ENCODE peak calls at places on chromosome 21, in nine cellular contexts. I is fibroblast of lung, T is left ventricle myocardium inferior, A is A549, K is neural crest cell, Q is HFF-Myc, N is heart right ventricle, D is cardiac muscle cell, M is RWPE1. C is an unnamed sample.

GRCh38 chr21:27532081-27532480 is 565.2 kb upstream of the ADAMTS5 start:
- DNase-seq in I (peak), T (no peak), A (peak), K (no peak), Q (peak), N (no peak), D (no peak), M (no peak), C (no peak)

GRCh38 chr21:43815107-43815742 is 25.8 kb downstream of the RRP1 start:
- DNase-seq in I (no peak), T (no peak), A (no peak), K (no peak), Q (no peak), N (no peak), D (no peak), M (no peak), C (no peak)

GRCh38 chr21:33396966-33397365 is 6.2 kb upstream of the IFNGR2 start:
- DNase-seq in I (peak), T (peak), A (no peak), K (no peak), Q (no peak), N (peak), D (no peak), M (no peak), C (no peak)

GRCh38 chr21:18529253-18529652 is 125.7 kb upstream of the TMPRSS15 start:
- DNase-seq in I (peak), T (no peak), A (no peak), K (no peak), Q (no peak), N (no peak), D (no peak), M (peak), C (no peak)

GRCh38 chr21:38921511-38922215 is 115.9 kb downstream of the ETS2 start:
- DNase-seq in I (no peak), T (no peak), A (no peak), K (no peak), Q (no peak), N (no peak), D (no peak), M (no peak), C (no peak)

GRCh38 chr21:37155216-37155615 is 82.2 kb downstream of the TTC3 start:
- DNase-seq in I (no peak), T (no peak), A (no peak), K (no peak), Q (no peak), N (no peak), D (no peak), M (no peak), C (no peak)

GRCh38 chr21:29233611-29234540 is 64.8 kb upstream of the BACH1 start:
- DNase-seq in I (no peak), T (no peak), A (no peak), K (no peak), Q (no peak), N (no peak), D (no peak), M (peak), C (peak)

GRCh38 chr21:45313015-45313414 is 25.3 kb upstream of the POFUT2 start:
- DNase-seq in I (no peak), T (peak), A (no peak), K (no peak), Q (no peak), N (no peak), D (no peak), M (no peak), C (no peak)

GRCh38 chr21:36859744-36860501 is 106.5 kb downstream of the HLCS start:
- DNase-seq in I (peak), T (peak), A (peak), K (no peak), Q (no peak), N (peak), D (peak), M (peak), C (peak)

GRCh38 chr21:18832950-18833349 is 429.4 kb upstream of the TMPRSS15 start:
- DNase-seq in I (peak), T (no peak), A (peak), K (no peak), Q (no peak), N (no peak), D (peak), M (peak), C (no peak)

GRCh38 chr21:37219766-37220432 is 47.2 kb downstream of the VPS26C start:
- DNase-seq in I (no peak), T (no peak), A (peak), K (no peak), Q (no peak), N (no peak), D (no peak), M (no peak), C (no peak)

GRCh38 chr21:19609611-19610010 is 1206.0 kb upstream of the TMPRSS15 start:
- DNase-seq in I (no peak), T (no peak), A (no peak), K (no peak), Q (no peak), N (no peak), D (no peak), M (peak), C (no peak)

GRCh38 chr21:45709127-45709526 is 65.6 kb downstream of the PCBP3 start:
- DNase-seq in I (no peak), T (no peak), A (no peak), K (no peak), Q (no peak), N (no peak), D (no peak), M (no peak), C (no peak)

GRCh38 chr21:45507888-45508508 is 34.2 kb downstream of the SLC19A1 start:
- DNase-seq in I (no peak), T (peak), A (no peak), K (no peak), Q (no peak), N (no peak), D (no peak), M (no peak), C (no peak)

GRCh38 chr21:45950740-45951515 is 30.6 kb upstream of the COL6A1 start:
- DNase-seq in I (peak), T (peak), A (no peak), K (no peak), Q (no peak), N (peak), D (no peak), M (peak), C (no peak)

GRCh38 chr21:45341779-45342178 is 54.1 kb upstream of the POFUT2 start:
- DNase-seq in I (no peak), T (no peak), A (no peak), K (no peak), Q (no peak), N (no peak), D (no peak), M (peak), C (no peak)

GRCh38 chr21:25871566-25871965 is 136.8 kb downstream of the GABPA start:
- DNase-seq in I (no peak), T (no peak), A (peak), K (no peak), Q (no peak), N (no peak), D (no peak), M (no peak), C (no peak)

GRCh38 chr21:25870084-25870483 is 135.3 kb downstream of the GABPA start:
- DNase-seq in I (no peak), T (no peak), A (no peak), K (no peak), Q (no peak), N (no peak), D (no peak), M (no peak), C (no peak)

GRCh38 chr21:25867041-25867440 is 132.3 kb downstream of the GABPA start:
- DNase-seq in I (no peak), T (no peak), A (no peak), K (no peak), Q (no peak), N (no peak), D (no peak), M (no peak), C (no peak)

DNA sequence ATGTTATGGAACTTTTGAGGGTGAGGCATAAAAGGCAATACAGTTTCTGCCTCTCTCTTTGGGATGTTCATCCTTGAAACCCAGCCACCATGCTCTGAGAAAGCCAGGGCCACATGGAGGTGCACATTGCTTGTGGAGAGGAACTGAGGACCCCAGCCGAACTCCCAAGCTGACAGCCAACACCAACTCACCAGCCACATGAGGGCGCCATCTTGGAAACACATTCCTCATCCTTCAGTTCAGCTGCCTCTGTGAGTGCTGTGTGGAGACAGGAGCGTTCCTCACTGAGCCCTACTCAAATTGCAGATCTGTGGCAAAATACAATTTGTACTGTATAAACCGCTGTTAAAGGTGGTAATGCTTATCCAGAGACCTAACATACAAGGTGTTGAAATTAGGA is 137.5 kb downstream of the GABPA start:
- DNase-seq in I (no peak), T (no peak), A (no peak), K (no peak), Q (no peak), N (no peak), D (no peak), M (no peak), C (no peak)
- TF ChIP-seq CTCF in I (no peak), T (no peak), A (no peak), K (no peak), Q (peak), N (no peak), D (no peak), M (no peak), C (no peak)

GRCh38 chr21:42094811-42095210 is 23.7 kb downstream of the UMODL1 start:
- DNase-seq in I (no peak), T (no peak), A (no peak), K (no peak), Q (no peak), N (no peak), D (no peak), M (no peak), C (no peak)
- TF ChIP-seq CTCF in I (peak), T (no peak), A (no peak), K (no peak), Q (no peak), N (no peak), D (no peak), M (no peak), C (no peak)

DNA sequence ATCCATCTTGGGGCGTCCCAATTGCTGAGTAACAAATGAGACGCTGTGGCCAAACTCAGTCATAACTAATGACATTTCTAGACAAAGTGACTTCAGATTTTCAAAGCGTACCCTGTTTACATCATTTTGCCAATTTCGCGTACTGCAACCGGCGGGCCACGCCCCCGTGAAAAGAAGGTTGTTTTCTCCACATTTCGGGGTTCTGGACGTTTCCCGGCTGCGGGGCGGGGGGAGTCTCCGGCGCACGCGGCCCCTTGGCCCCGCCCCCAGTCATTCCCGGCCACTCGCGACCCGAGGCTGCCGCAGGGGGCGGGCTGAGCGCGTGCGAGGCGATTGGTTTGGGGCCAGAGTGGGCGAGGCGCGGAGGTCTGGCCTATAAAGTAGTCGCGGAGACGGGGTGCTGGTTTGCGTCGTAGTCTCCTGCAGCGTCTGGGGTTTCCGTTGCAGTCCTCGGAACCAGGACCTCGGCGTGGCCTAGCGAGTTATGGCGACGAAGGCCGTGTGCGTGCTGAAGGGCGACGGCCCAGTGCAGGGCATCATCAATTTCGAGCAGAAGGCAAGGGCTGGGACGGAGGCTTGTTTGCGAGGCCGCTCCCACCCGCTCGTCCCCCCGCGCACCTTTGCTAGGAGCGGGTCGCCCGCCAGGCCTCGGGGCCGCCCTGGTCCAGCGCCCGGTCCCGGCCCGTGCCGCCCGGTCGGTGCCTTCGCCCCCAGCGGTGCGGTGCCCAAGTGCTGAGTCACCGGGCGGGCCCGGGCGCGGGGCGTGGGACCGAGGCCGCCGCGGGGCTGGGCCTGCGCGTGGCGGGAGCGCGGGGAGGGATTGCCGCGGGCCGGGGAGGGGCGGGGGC is at the start of gene SOD1:
- DNase-seq in I (peak), T (peak), A (peak), K (peak), Q (peak), N (peak), D (peak), M (peak), C (peak)
- TF ChIP-seq CTCF in I (no peak), T (peak), A (no peak), K (no peak), Q (no peak), N (peak), D (no peak), M (no peak), C (no peak)

GRCh38 chr21:35727830-35728229 is 332.5 kb downstream of the SETD4 start:
- DNase-seq in I (no peak), T (no peak), A (no peak), K (no peak), Q (no peak), N (no peak), D (no peak), M (no peak), C (no peak)

GRCh38 chr21:35732788-35733187 is 327.5 kb downstream of the SETD4 start:
- DNase-seq in I (no peak), T (no peak), A (no peak), K (no peak), Q (no peak), N (no peak), D (no peak), M (peak), C (no peak)

DNA sequence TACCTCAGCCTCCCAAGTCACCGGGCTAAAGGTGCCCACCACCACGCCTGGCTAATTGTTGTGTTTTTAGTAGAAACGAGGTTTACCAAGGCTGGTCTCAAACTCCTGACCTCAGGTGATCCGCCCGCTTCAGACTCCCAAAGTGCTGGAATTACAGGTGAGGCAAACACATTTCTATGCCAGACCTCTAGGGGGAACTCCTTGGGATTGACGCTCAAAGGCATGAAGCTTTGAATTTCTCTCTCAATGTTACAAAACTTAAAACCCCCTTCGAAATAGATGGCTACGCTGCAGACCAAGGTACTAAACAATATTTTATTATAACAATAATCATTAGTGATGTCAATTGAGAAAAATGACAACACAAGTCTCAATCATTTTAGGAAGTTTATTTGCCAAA is 330.0 kb downstream of the SETD4 start:
- DNase-seq in I (no peak), T (no peak), A (no peak), K (no peak), Q (no peak), N (no peak), D (no peak), M (no peak), C (no peak)
- TF ChIP-seq CTCF in I (no peak), T (no peak), A (no peak), K (no peak), Q (no peak), N (no peak), D (no peak), M (no peak), C (no peak)

GRCh38 chr21:21688877-21689276 is 690.7 kb downstream of the NCAM2 start:
- DNase-seq in I (peak), T (no peak), A (no peak), K (no peak), Q (no peak), N (peak), D (peak), M (no peak), C (no peak)
- TF ChIP-seq CTCF in I (peak), T (peak), A (no peak), K (peak), Q (peak), N (peak), D (peak), M (no peak), C (no peak)

GRCh38 chr21:14306143-14306907 is 76.6 kb downstream of the HSPA13 start:
- DNase-seq in I (peak), T (no peak), A (peak), K (no peak), Q (no peak), N (no peak), D (no peak), M (peak), C (no peak)
- TF ChIP-seq CTCF in I (no peak), T (no peak), A (peak), K (no peak), Q (no peak), N (peak), D (peak), M (peak), C (peak)

DNA sequence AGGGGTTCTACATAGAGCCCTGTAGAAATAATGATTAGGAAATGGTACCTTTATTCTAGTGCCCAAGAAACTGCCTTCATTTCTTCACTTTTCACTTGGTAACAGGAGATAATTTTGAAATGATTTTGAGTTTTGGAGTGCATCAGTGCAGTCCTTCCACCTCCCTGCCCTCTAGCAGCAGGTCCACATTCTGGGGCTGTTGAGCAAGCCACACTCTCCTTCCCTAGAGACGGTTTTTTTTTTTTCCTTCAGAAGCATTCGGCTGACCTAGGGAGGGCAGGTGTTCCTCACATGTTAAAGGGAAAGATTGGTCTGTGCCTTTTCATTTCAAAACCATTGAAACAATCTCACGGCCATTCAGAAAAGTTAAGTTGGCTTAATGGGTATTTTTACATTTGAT is 39.8 kb downstream of the SLC37A1 start:
- DNase-seq in I (no peak), T (no peak), A (no peak), K (no peak), Q (no peak), N (no peak), D (no peak), M (no peak), C (no peak)
- TF ChIP-seq CTCF in I (no peak), T (no peak), A (no peak), K (no peak), Q (no peak), N (no peak), D (peak), M (no peak), C (peak)

GRCh38 chr21:40099809-40100208 is 232.6 kb downstream of the PCP4 start:
- DNase-seq in I (no peak), T (no peak), A (no peak), K (no peak), Q (no peak), N (no peak), D (no peak), M (no peak), C (no peak)

GRCh38 chr21:40102682-40103081 is 235.4 kb downstream of the PCP4 start:
- DNase-seq in I (no peak), T (no peak), A (no peak), K (no peak), Q (no peak), N (no peak), D (no peak), M (no peak), C (no peak)
- TF ChIP-seq CTCF in I (no peak), T (no peak), A (no peak), K (no peak), Q (no peak), N (no peak), D (no peak), M (no peak), C (no peak)

GRCh38 chr21:34543017-34543416 is 31.0 kb upstream of the KCNE1 start:
- DNase-seq in I (no peak), T (no peak), A (no peak), K (no peak), Q (no peak), N (no peak), D (no peak), M (no peak), C (no peak)
- TF ChIP-seq CTCF in I (no peak), T (no peak), A (no peak), K (no peak), Q (no peak), N (no peak), D (no peak), M (no peak), C (no peak)